ENCODE peak calls at places on chromosomes 11 and 22, in ten cellular contexts. J, P, A, C, D, U, R, T, Q and S are unnamed samples.

GRCh38 chr11:92024788-92025187 is 199.8 kb upstream of the FAT3 start:
- DNase-seq in J (no peak), P (no peak), A (no peak), C (no peak), D (no peak), U (no peak), R (no peak), T (no peak), Q (no peak), S (no peak)

GRCh38 chr11:2825261-2825885 is 60.2 kb downstream of the CDKN1C start:
- DNase-seq in J (peak; percentile 77), P (peak; percentile 94), A (peak; percentile 66), C (peak; percentile 70), D (no peak), U (no peak), R (peak; percentile 15), T (peak; percentile 79), Q (no peak), S (no peak)

GRCh38 chr11:123483465-123483864 is 53.4 kb downstream of the GRAMD1B start:
- DNase-seq in J (no peak), P (no peak), A (no peak), C (peak; percentile 13), D (no peak), U (no peak), R (no peak), T (no peak), Q (no peak), S (no peak)

GRCh38 chr11:130037881-130038601 is 31.7 kb upstream of the APLP2 start:
- DNase-seq in J (no peak), P (no peak), A (no peak), C (no peak), D (peak; percentile 34), U (no peak), R (peak; percentile 9), T (no peak), Q (no peak), S (no peak)

GRCh38 chr11:117814766-117815261 is 9.7 kb downstream of the FXYD2 start:
- DNase-seq in J (peak; percentile 47), P (peak; percentile 98), A (peak; percentile 90), C (peak; percentile 80), D (no peak), U (no peak), R (no peak), T (no peak), Q (no peak), S (peak; percentile 90)

GRCh38 chr11:19978668-19979518 is 181.4 kb downstream of the DBX1 start:
- DNase-seq in J (no peak), P (no peak), A (no peak), C (no peak), D (no peak), U (no peak), R (peak; percentile 85), T (peak; percentile 28), Q (peak; percentile 65), S (peak; percentile 53)

GRCh38 chr11:75263944-75264349 is 23.4 kb downstream of the TPBGL start:
- DNase-seq in J (no peak), P (peak; percentile 71), A (no peak), C (no peak), D (no peak), U (peak; percentile 45), R (peak; percentile 28), T (peak; percentile 11), Q (no peak), S (no peak)

GRCh38 chr11:10893713-10894112 is 35.9 kb upstream of the ZBED5 start:
- DNase-seq in J (no peak), P (no peak), A (no peak), C (no peak), D (no peak), U (no peak), R (no peak), T (no peak), Q (no peak), S (peak; percentile 57)

GRCh38 chr22:20653795-20654342 is 120.0 kb upstream of the SERPIND1 start:
- DNase-seq in J (no peak), P (no peak), A (no peak), C (no peak), D (no peak), U (no peak), R (no peak), T (no peak), Q (no peak), S (no peak)

GRCh38 chr11:120612363-120613263 is 101.1 kb downstream of the GRIK4 start:
- DNase-seq in J (no peak), P (no peak), A (peak; percentile 53), C (peak; percentile 45), D (no peak), U (no peak), R (peak; percentile 57), T (no peak), Q (no peak), S (peak; percentile 87)
- H3K27ac ChIP-seq in J (no peak overlapping the region), P (no peak overlapping the region), A (no peak overlapping the region), C (no peak overlapping the region), D (no peak overlapping the region), U (no peak overlapping the region), R (no peak overlapping the region), T (no peak overlapping the region), Q (no peak overlapping the region), S (no peak overlapping the region)

DNA sequence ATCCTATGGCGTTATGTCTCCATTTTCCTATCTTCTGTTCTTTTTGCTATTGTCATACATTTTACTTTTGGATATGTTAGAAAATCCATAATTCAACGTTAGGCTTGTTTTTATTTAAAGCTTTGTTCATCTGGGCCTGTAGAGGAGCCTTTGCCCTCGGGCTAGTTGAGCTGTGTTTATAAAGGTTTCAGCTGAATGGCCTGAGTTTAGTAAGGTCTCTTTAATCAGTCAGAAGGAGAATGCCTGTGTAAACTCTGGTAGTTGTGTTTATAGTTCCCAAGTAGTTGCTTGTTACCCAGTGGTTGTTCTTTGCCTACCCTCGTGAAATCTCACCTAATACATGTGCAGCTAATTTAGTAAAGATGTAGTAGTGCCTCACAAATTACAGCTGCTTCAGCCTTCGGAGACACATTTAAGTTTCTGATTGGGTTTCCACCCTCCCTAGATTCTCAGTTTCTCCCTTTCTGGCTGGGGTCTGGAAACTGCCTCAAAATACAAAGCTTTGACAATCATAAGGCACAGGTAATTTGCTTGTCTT is 33.1 kb downstream of the MTMR3 start:
- DNase-seq in J (no peak), P (no peak), A (no peak), C (no peak), D (no peak), U (no peak), R (no peak), T (no peak), Q (no peak), S (no peak)
- H3K4me1 ChIP-seq in J (peaks cover 30% of the 10 kb centered on the region), P (peaks cover 26% of the 10 kb centered on the region), A (peaks cover 7% of the 10 kb centered on the region), C (peaks cover 72% of the 10 kb centered on the region), D (peaks cover 46% of the 10 kb centered on the region), U (peaks cover 15% of the 10 kb centered on the region), R (no peaks in the 10 kb centered on the region), T (peaks cover 20% of the 10 kb centered on the region), Q (peaks cover 17% of the 10 kb centered on the region), S (peaks cover under 1% of the 10 kb centered on the region)

GRCh38 chr22:42342426-42343135 is 72.1 kb upstream of the TCF20 start:
- DNase-seq in J (no peak), P (no peak), A (no peak), C (no peak), D (no peak), U (no peak), R (no peak), T (no peak), Q (no peak), S (no peak)
- H3K4me3 ChIP-seq in J (no peak overlapping the region), P (no peak overlapping the region), A (peak overlapping the region; percentile 36), C (peak overlapping the region; percentile 59), D (peak overlapping the region; percentile 49), U (peak overlapping the region; percentile 18), R (no peak overlapping the region), T (peak overlapping the region; percentile 44), Q (peak overlapping the region; percentile 63), S (no peak overlapping the region)

GRCh38 chr22:36453855-36454378 is 27.5 kb downstream of the TXN2 start:
- DNase-seq in J (no peak), P (no peak), A (no peak), C (no peak), D (no peak), U (no peak), R (no peak), T (no peak), Q (no peak), S (no peak)

GRCh38 chr22:36452473-36453265 is 28.8 kb downstream of the TXN2 start:
- DNase-seq in J (no peak), P (no peak), A (no peak), C (no peak), D (no peak), U (no peak), R (no peak), T (no peak), Q (no peak), S (no peak)

GRCh38 chr22:36454916-36455570 is 26.4 kb downstream of the TXN2 start:
- DNase-seq in J (peak; percentile 78), P (peak; percentile 97), A (peak; percentile 97), C (peak; percentile 92), D (peak; percentile 99), U (peak; percentile 93), R (peak; percentile 92), T (peak; percentile 95), Q (peak; percentile 80), S (peak; percentile 94)

GRCh38 chr22:36455571-36456458 is 25.6 kb downstream of the TXN2 start:
- DNase-seq in J (no peak), P (no peak), A (peak; percentile 60), C (no peak), D (no peak), U (no peak), R (no peak), T (no peak), Q (no peak), S (peak; percentile 46)

GRCh38 chr22:36453266-36453607 is 28.2 kb downstream of the TXN2 start:
- DNase-seq in J (no peak), P (no peak), A (peak; percentile 53), C (no peak), D (no peak), U (no peak), R (no peak), T (no peak), Q (no peak), S (peak; percentile 49)
- H3K27ac ChIP-seq in J (peak overlapping the region; percentile 92), P (no peak overlapping the region), A (peak overlapping the region; percentile 95), C (peak overlapping the region; percentile 88), D (no peak overlapping the region), U (no peak overlapping the region), R (no peak overlapping the region), T (no peak overlapping the region), Q (no peak overlapping the region), S (peak overlapping the region; percentile 87)

GRCh38 chr11:107501713-107502112 is 44.1 kb upstream of the CWF19L2 start:
- DNase-seq in J (no peak), P (no peak), A (no peak), C (no peak), D (no peak), U (no peak), R (no peak), T (no peak), Q (no peak), S (peak; percentile 83)
- H3K4me1 ChIP-seq in J (no peaks in the 10 kb centered on the region), P (no peaks in the 10 kb centered on the region), A (no peaks in the 10 kb centered on the region), C (no peaks in the 10 kb centered on the region), D (no peaks in the 10 kb centered on the region), U (no peaks in the 10 kb centered on the region), R (no peaks in the 10 kb centered on the region), T (no peaks in the 10 kb centered on the region), Q (no peaks in the 10 kb centered on the region), S (no peaks in the 10 kb centered on the region)